ENCODE peak calls at places on chromosomes 16 and 17, in nine cellular contexts. A is globus pallidus, G is myocyte, T is SK-N-DZ, Z is T-cell, P is progenitor cell of endocrine pancreas, X is HFF-Myc, V is NCI-H524, M is D341Med. B is an unnamed sample.

GRCh38 chr16:68792465-68793324 is 50.6 kb upstream of the TANGO6 start:
- DNase-seq in A (no peak), G (peak), T (no peak), Z (no peak), P (no peak), X (no peak), V (no peak), M (no peak), B (peak)

GRCh38 chr17:82064433-82065192 is 991 bp downstream of the DUS1L start:
- DNase-seq in A (no peak), G (no peak), T (no peak), Z (no peak), P (no peak), X (no peak), V (no peak), M (no peak), B (no peak)

GRCh38 chr16:26816885-26817571 is 249.7 kb upstream of the C16orf82 start:
- DNase-seq in A (no peak), G (no peak), T (no peak), Z (no peak), P (no peak), X (no peak), V (no peak), M (no peak), B (no peak)

GRCh38 chr17:82330322-82331239 is 3.0 kb downstream of the SECTM1 start:
- DNase-seq in A (no peak), G (peak), T (peak), Z (no peak), P (no peak), X (peak), V (peak), M (peak), B (peak)

GRCh38 chr16:74623214-74623842 is 16.4 kb upstream of the GLG1 start:
- DNase-seq in A (peak), G (peak), T (peak), Z (no peak), P (no peak), X (no peak), V (peak), M (peak), B (peak)

GRCh38 chr17:7862692-7863437 is 5.1 kb downstream of the CYB5D1 start:
- DNase-seq in A (peak), G (peak), T (peak), Z (peak), P (no peak), X (no peak), V (peak), M (peak), B (peak)

GRCh38 chr17:79044462-79044861 is 20.5 kb downstream of the C1QTNF1 start:
- DNase-seq in A (no peak), G (no peak), T (no peak), Z (no peak), P (no peak), X (no peak), V (no peak), M (peak), B (no peak)

GRCh38 chr17:44219126-44219635 is 294 bp downstream of the UBTF start:
- DNase-seq in A (peak), G (peak), T (peak), Z (peak), P (peak), X (no peak), V (peak), M (peak), B (peak)

GRCh38 chr16:17306745-17307144 is 164.0 kb downstream of the XYLT1 start:
- DNase-seq in A (no peak), G (no peak), T (no peak), Z (no peak), P (no peak), X (no peak), V (no peak), M (no peak), B (no peak)

GRCh38 chr17:80129006-80129565 is 17.8 kb downstream of the EIF4A3 start:
- DNase-seq in A (no peak), G (no peak), T (no peak), Z (no peak), P (no peak), X (no peak), V (no peak), M (no peak), B (no peak)

GRCh38 chr16:23424292-23424958 is 28.6 kb downstream of the COG7 start:
- DNase-seq in A (no peak), G (no peak), T (no peak), Z (no peak), P (no peak), X (no peak), V (no peak), M (no peak), B (no peak)

GRCh38 chr17:20278805-20279204 is 188.5 kb downstream of the LGALS9B start:
- DNase-seq in A (no peak), G (peak), T (no peak), Z (no peak), P (no peak), X (no peak), V (peak), M (no peak), B (no peak)

GRCh38 chr17:66733759-66734158 is 101.2 kb upstream of the CACNG5 start:
- DNase-seq in A (no peak), G (no peak), T (no peak), Z (no peak), P (no peak), X (no peak), V (no peak), M (no peak), B (no peak)

GRCh38 chr16:4315185-4316102 is at the start of gene GLIS2:
- DNase-seq in A (peak), G (peak), T (peak), Z (peak), P (peak), X (no peak), V (peak), M (peak), B (peak)

GRCh38 chr17:66330646-66331037 is 28.2 kb downstream of the PRKCA start:
- DNase-seq in A (no peak), G (no peak), T (no peak), Z (no peak), P (no peak), X (no peak), V (no peak), M (no peak), B (no peak)

GRCh38 chr17:60106377-60107059 is 27.8 kb upstream of the HEATR6 start:
- DNase-seq in A (no peak), G (peak), T (no peak), Z (no peak), P (no peak), X (no peak), V (no peak), M (no peak), B (no peak)

GRCh38 chr16:59385953-59386352 is 651.8 kb upstream of the GOT2 start:
- DNase-seq in A (no peak), G (peak), T (no peak), Z (no peak), P (no peak), X (peak), V (no peak), M (no peak), B (peak)

GRCh38 chr16:88817785-88818609 is 6.3 kb upstream of the APRT start:
- DNase-seq in A (no peak), G (no peak), T (no peak), Z (no peak), P (no peak), X (no peak), V (no peak), M (no peak), B (no peak)

GRCh38 chr16:1762879-1763520 is 8.3 kb downstream of the NME3 start:
- DNase-seq in A (no peak), G (no peak), T (no peak), Z (no peak), P (no peak), X (no peak), V (no peak), M (no peak), B (no peak)

GRCh38 chr17:5514976-5515375 is 28.6 kb downstream of the MIS12 start:
- DNase-seq in A (no peak), G (no peak), T (no peak), Z (no peak), P (no peak), X (no peak), V (no peak), M (no peak), B (no peak)

GRCh38 chr17:1985686-1986085 is 39.4 kb downstream of the RTN4RL1 start:
- DNase-seq in A (no peak), G (no peak), T (no peak), Z (no peak), P (no peak), X (no peak), V (no peak), M (no peak), B (peak)

GRCh38 chr16:79272141-79272577 is 328.4 kb downstream of the MAF start:
- DNase-seq in A (no peak), G (no peak), T (no peak), Z (peak), P (no peak), X (no peak), V (no peak), M (no peak), B (no peak)

GRCh38 chr17:53722407-53722806 is 100.3 kb upstream of the KIF2B start:
- DNase-seq in A (no peak), G (peak), T (no peak), Z (no peak), P (no peak), X (peak), V (no peak), M (no peak), B (no peak)

GRCh38 chr17:68468785-68469184 is 11.5 kb upstream of the WIPI1 start:
- DNase-seq in A (no peak), G (no peak), T (no peak), Z (no peak), P (no peak), X (peak), V (peak), M (no peak), B (peak)

GRCh38 chr17:39236981-39237441 is 11.3 kb upstream of the STAC2 start:
- DNase-seq in A (no peak), G (no peak), T (no peak), Z (no peak), P (no peak), X (no peak), V (no peak), M (peak), B (no peak)

GRCh38 chr17:57323391-57323790 is 67.1 kb downstream of the MSI2 start:
- DNase-seq in A (no peak), G (no peak), T (no peak), Z (no peak), P (no peak), X (no peak), V (no peak), M (no peak), B (no peak)

GRCh38 chr16:68961778-68962402 is 118.6 kb downstream of the TANGO6 start:
- DNase-seq in A (no peak), G (no peak), T (no peak), Z (no peak), P (no peak), X (no peak), V (no peak), M (no peak), B (no peak)

GRCh38 chr17:34645636-34646035 is 66.3 kb downstream of the TMEM132E start:
- DNase-seq in A (no peak), G (no peak), T (peak), Z (no peak), P (no peak), X (no peak), V (peak), M (no peak), B (peak)

GRCh38 chr17:15908378-15908777 is 36.6 kb upstream of the ADORA2B start:
- DNase-seq in A (no peak), G (no peak), T (no peak), Z (no peak), P (no peak), X (no peak), V (no peak), M (no peak), B (no peak)

GRCh38 chr17:6924121-6924676 is 71.7 kb upstream of the ALOX12 start:
- DNase-seq in A (no peak), G (no peak), T (no peak), Z (no peak), P (no peak), X (no peak), V (no peak), M (no peak), B (no peak)

GRCh38 chr17:50210249-50211225 is 9.1 kb upstream of the COL1A1 start:
- DNase-seq in A (no peak), G (peak), T (peak), Z (no peak), P (no peak), X (peak), V (no peak), M (peak), B (peak)

GRCh38 chr16:22008215-22009142 is 568 bp downstream of the MOSMO start:
- DNase-seq in A (no peak), G (peak), T (no peak), Z (peak), P (peak), X (no peak), V (no peak), M (peak), B (peak)

GRCh38 chr16:72471317-72471716 is 299.4 kb upstream of the PMFBP1 start:
- DNase-seq in A (no peak), G (no peak), T (no peak), Z (no peak), P (no peak), X (no peak), V (no peak), M (no peak), B (no peak)

GRCh38 chr17:17515921-17516295 is 19.7 kb upstream of the RASD1 start:
- DNase-seq in A (no peak), G (peak), T (no peak), Z (no peak), P (no peak), X (no peak), V (no peak), M (no peak), B (peak)

GRCh38 chr17:16378631-16379282 is 2.1 kb upstream of the UBB start:
- DNase-seq in A (peak), G (no peak), T (no peak), Z (no peak), P (no peak), X (no peak), V (no peak), M (no peak), B (no peak)

GRCh38 chr17:56175299-56175935 is 22.1 kb downstream of the ANKFN1 start:
- DNase-seq in A (no peak), G (no peak), T (no peak), Z (no peak), P (no peak), X (no peak), V (no peak), M (no peak), B (no peak)

GRCh38 chr16:11674818-11675560 is 6.7 kb downstream of the SNN start:
- DNase-seq in A (no peak), G (peak), T (no peak), Z (no peak), P (no peak), X (no peak), V (no peak), M (no peak), B (peak)

GRCh38 chr16:84884311-84885023 is 64.7 kb downstream of the CRISPLD2 start:
- DNase-seq in A (no peak), G (no peak), T (no peak), Z (no peak), P (no peak), X (no peak), V (no peak), M (no peak), B (peak)

GRCh38 chr17:69960755-69961154 is 114.3 kb upstream of the KCNJ16 start:
- DNase-seq in A (peak), G (no peak), T (no peak), Z (no peak), P (no peak), X (no peak), V (peak), M (no peak), B (no peak)